ENCODE peak calls at places on chromosomes 5 and 9, in nine cellular contexts. T, B, P, H, S, I, O, C and A are unnamed samples. For H3K4me1, the result is how much of the 10 kb centered on the place peaks cover.

GRCh38 chr9:117169089-117169488 is 245.8 kb downstream of the ASTN2 start:
- DNase-seq in T (no peak), B (no peak), P (no peak), H (no peak), S (no peak), I (no peak), O (no peak), C (no peak), A (no peak)

GRCh38 chr5:96590796-96591195 is 71.4 kb upstream of the CAST start:
- DNase-seq in T (no peak), B (no peak), P (no peak), H (no peak), S (no peak), I (no peak), O (no peak), C (no peak), A (no peak)

GRCh38 chr9:121748727-121749546 is 97.5 kb downstream of the DAB2IP start:
- DNase-seq in T (no peak), B (no peak), P (no peak), H (no peak), S (no peak), I (no peak), O (no peak), C (no peak), A (no peak)

GRCh38 chr9:96619491-96620154 is at the start of gene CDC14B:
- DNase-seq in T (peak), B (peak), P (peak), H (peak), S (peak), I (no peak), O (peak), C (peak), A (peak)

GRCh38 chr9:127200106-127200862 is 64.3 kb upstream of the GARNL3 start:
- DNase-seq in T (no peak), B (no peak), P (no peak), H (no peak), S (no peak), I (no peak), O (no peak), C (no peak), A (no peak)

GRCh38 chr9:135818718-135819475 is 88.4 kb downstream of the CAMSAP1 start:
- DNase-seq in T (peak), B (no peak), P (no peak), H (peak), S (no peak), I (no peak), O (no peak), C (no peak), A (no peak)

GRCh38 chr5:14816999-14817761 is 54.4 kb downstream of the ANKH start:
- DNase-seq in T (no peak), B (no peak), P (no peak), H (peak), S (no peak), I (no peak), O (no peak), C (no peak), A (peak)

GRCh38 chr5:153623906-153624765 is 133.7 kb downstream of the GRIA1 start:
- DNase-seq in T (no peak), B (no peak), P (no peak), H (no peak), S (no peak), I (no peak), O (no peak), C (no peak), A (no peak)

GRCh38 chr9:136059321-136059791 is 35.7 kb downstream of the NACC2 start:
- DNase-seq in T (no peak), B (peak), P (no peak), H (no peak), S (no peak), I (no peak), O (no peak), C (no peak), A (no peak)

GRCh38 chr5:976849-977751 is 31.5 kb upstream of the NKD2 start:
- DNase-seq in T (no peak), B (no peak), P (no peak), H (no peak), S (no peak), I (no peak), O (no peak), C (no peak), A (no peak)

GRCh38 chr5:162268694-162269481 is 201.3 kb downstream of the GABRG2 start:
- DNase-seq in T (no peak), B (no peak), P (no peak), H (no peak), S (no peak), I (no peak), O (no peak), C (no peak), A (no peak)

GRCh38 chr9:93198839-93199625 is 15.1 kb downstream of the WNK2 start:
- DNase-seq in T (no peak), B (no peak), P (no peak), H (no peak), S (no peak), I (no peak), O (no peak), C (no peak), A (no peak)

GRCh38 chr5:78803386-78803785 is 154.8 kb upstream of the LHFPL2 start:
- DNase-seq in T (no peak), B (peak), P (no peak), H (peak), S (no peak), I (no peak), O (no peak), C (no peak), A (peak)

GRCh38 chr5:172630961-172631360 is 10.1 kb upstream of the NEURL1B start:
- DNase-seq in T (no peak), B (no peak), P (no peak), H (peak), S (no peak), I (no peak), O (no peak), C (no peak), A (no peak)

GRCh38 chr5:39780341-39780740 is 355.6 kb upstream of the DAB2 start:
- DNase-seq in T (no peak), B (no peak), P (no peak), H (no peak), S (no peak), I (no peak), O (no peak), C (no peak), A (no peak)

GRCh38 chr5:146880985-146881384 is 2.4 kb upstream of the PPP2R2B start:
- DNase-seq in T (no peak), B (no peak), P (no peak), H (no peak), S (no peak), I (no peak), O (no peak), C (no peak), A (no peak)

GRCh38 chr5:180684623-180685161 is 35.3 kb upstream of the FLT4 start:
- DNase-seq in T (no peak), B (no peak), P (no peak), H (no peak), S (no peak), I (no peak), O (no peak), C (no peak), A (no peak)

GRCh38 chr5:141822134-141822533 is 56.1 kb downstream of the PCDH1 start:
- DNase-seq in T (no peak), B (no peak), P (no peak), H (no peak), S (peak), I (no peak), O (no peak), C (no peak), A (no peak)

GRCh38 chr5:1914471-1914870 is 31.7 kb upstream of the IRX4 start:
- DNase-seq in T (no peak), B (no peak), P (no peak), H (no peak), S (peak), I (no peak), O (no peak), C (no peak), A (no peak)

GRCh38 chr9:126459965-126460843 is 133.6 kb downstream of the MVB12B start:
- DNase-seq in T (peak), B (no peak), P (no peak), H (no peak), S (no peak), I (no peak), O (no peak), C (no peak), A (no peak)

GRCh38 chr9:16726718-16727451 is 143.6 kb downstream of the BNC2 start:
- DNase-seq in T (peak), B (peak), P (peak), H (peak), S (peak), I (no peak), O (peak), C (no peak), A (peak)

GRCh38 chr9:83191154-83191553 is 128.2 kb upstream of the RASEF start:
- DNase-seq in T (no peak), B (no peak), P (no peak), H (no peak), S (no peak), I (no peak), O (no peak), C (no peak), A (no peak)

GRCh38 chr5:69217154-69217731 is 17.4 kb upstream of the CDK7 start:
- DNase-seq in T (peak), B (peak), P (no peak), H (no peak), S (no peak), I (peak), O (no peak), C (peak), A (peak)

GRCh38 chr5:166595274-166595951 is 1696.0 kb upstream of the WWC1 start:
- DNase-seq in T (no peak), B (no peak), P (no peak), H (no peak), S (no peak), I (no peak), O (no peak), C (no peak), A (no peak)

GRCh38 chr5:16970260-16970659 is 34.2 kb upstream of the MYO10 start:
- DNase-seq in T (no peak), B (no peak), P (no peak), H (no peak), S (no peak), I (no peak), O (no peak), C (no peak), A (no peak)

GRCh38 chr9:78439192-78439865 is 142.4 kb downstream of the PSAT1 start:
- DNase-seq in T (peak), B (peak), P (peak), H (peak), S (peak), I (peak), O (peak), C (peak), A (peak)

GRCh38 chr5:97071101-97071500 is 71.3 kb downstream of the LIX1 start:
- DNase-seq in T (no peak), B (no peak), P (no peak), H (no peak), S (no peak), I (no peak), O (no peak), C (peak), A (no peak)

GRCh38 chr9:126844085-126844484 is 16.4 kb upstream of the ZBTB34 start:
- DNase-seq in T (no peak), B (no peak), P (no peak), H (no peak), S (no peak), I (no peak), O (no peak), C (no peak), A (no peak)

DNA sequence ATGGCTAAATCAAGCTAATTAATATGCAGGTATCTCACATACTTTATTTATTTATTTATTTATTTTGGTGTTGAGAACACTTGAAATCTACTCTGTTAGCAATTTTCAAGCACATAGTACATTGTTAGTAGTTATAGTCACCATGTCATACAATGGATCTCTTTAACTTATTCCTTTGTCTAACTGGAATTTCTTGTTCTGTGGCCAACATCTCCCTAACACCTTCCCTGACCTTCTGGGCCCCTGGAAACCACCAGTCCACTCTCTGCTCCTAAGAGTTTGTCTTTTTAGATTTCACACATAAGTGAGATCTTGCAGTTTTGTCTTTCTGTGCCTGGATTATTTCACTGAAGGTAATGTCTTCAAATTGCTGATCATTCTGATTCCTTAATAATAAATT is 229.1 kb downstream of the SEMA5A start:
- DNase-seq in T (no peak), B (no peak), P (no peak), H (no peak), S (no peak), I (no peak), O (no peak), C (no peak), A (no peak)
- H3K4me3 ChIP-seq in T (no peak), B (no peak), P (no peak), H (no peak), S (no peak), I (no peak), O (no peak), C (no peak), A (no peak)

DNA sequence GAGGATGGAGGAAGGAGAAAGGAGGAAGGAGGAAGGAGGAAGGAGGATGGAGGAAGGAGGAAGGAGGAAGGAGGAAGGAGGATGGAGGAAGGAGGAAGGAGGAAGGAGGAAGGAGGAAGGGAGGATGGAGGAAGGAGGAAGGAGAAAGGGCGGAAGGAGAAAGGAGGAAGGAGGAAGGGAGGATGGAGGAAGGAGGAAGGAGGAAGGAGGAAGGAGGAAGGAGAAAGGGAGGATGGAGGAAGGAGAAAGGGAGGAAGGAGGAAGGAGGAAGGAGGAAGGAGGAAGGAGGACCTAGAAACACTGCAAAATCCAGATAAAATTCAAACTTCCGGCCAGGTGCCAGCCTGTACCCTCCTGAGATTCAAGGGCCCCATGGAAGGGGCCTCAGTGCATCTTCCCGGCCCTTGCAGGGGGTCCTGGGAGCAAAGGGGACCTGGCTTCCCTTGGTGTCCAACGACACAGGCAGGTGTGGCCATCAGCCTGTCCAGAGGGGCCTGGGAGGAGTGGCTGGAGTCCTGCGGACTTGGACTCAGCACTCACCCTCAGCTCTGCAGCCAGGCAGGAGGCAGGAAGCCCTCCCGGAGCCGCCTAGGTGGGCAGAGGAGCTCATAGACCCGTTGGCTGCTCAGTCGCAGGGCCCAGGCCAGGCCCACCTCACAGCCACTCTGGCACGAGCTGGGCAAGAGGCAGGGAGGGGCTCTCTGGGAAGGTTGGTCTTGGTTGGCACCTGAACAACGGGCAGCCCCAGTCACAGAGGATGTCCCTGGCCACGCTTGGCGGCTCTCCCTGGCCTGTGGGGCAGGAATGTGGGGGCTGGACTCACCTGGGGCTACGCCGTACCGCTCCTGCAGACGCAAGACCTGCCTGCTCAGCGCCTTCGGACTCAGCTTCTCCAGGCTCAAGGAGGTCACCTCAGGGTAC is 53.6 kb upstream of the NRARP start:
- DNase-seq in T (peak), B (no peak), P (no peak), H (no peak), S (no peak), I (no peak), O (no peak), C (no peak), A (no peak)
- TF ChIP-seq EP300 in T (no peak), B (no peak), P (no peak), H (no peak), S (no peak), I (no peak), O (no peak), C (no peak), A (no peak)

GRCh38 chr5:139705655-139706587 is 57.8 kb downstream of the CXXC5 start:
- DNase-seq in T (no peak), B (no peak), P (no peak), H (no peak), S (no peak), I (no peak), O (no peak), C (no peak), A (no peak)
- H3K4me1 ChIP-seq in T (under half), B (under half), P (under half), H (under half), S (under half), I (under half), O (under half), C (half or more), A (under half)

GRCh38 chr5:84411832-84412605 is 27.3 kb upstream of the EDIL3 start:
- DNase-seq in T (no peak), B (no peak), P (no peak), H (no peak), S (no peak), I (no peak), O (no peak), C (no peak), A (no peak)
- H3K4me3 ChIP-seq in T (no peak), B (no peak), P (no peak), H (no peak), S (no peak), I (no peak), O (no peak), C (no peak), A (no peak)

GRCh38 chr9:97831843-97832636 is 21.0 kb upstream of the FOXE1 start:
- DNase-seq in T (no peak), B (no peak), P (no peak), H (no peak), S (no peak), I (no peak), O (no peak), C (no peak), A (no peak)

DNA sequence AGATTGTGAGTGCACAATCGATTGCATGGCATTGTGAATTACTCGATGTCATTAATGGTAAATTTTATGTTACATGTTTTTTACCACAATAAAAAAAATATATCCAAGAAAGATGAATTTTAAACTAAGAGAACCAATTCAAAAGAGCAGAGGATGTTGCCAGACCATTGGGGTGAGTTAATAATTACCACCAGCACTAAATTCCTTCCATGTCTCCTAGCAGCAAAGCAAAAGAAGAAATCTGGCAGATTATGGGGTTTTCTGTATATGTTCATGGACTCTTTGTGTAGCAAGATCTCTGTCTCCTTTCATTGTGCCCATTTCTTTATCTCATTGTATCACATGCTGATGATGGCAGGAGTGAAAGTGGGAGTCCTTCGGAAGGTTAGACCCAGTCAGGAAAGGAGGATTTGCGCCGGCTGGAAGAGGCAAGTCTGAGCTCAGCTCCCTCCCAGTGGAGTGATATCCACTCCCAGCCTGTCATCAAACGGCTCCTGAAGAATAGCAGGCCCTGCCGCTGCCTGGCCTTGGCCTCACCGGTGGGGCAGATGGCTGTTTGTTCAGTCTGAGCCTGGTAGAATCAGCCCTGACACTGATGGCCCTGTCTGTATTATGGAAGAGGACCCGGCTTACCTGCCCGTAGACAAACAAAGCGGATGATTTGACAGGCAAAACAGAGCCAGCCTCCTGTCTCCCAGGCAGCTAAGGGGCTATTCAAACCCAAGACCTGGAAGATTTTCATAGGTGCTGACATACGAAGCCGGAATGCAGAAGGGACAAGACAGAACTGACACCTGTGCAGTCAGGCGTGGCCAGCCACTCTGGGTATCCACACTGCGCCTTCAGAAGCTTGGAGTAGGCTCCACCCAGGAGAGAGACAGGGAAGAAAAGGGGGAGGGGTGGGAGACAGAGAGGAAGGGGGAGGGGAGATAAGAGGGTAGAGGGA is 21.9 kb upstream of the FOXE1 start:
- DNase-seq in T (no peak), B (no peak), P (peak), H (no peak), S (no peak), I (no peak), O (no peak), C (no peak), A (no peak)
- TF ChIP-seq EP300 in T (no peak), B (no peak), P (no peak), H (no peak), S (no peak), I (no peak), O (no peak), C (no peak), A (no peak)

DNA sequence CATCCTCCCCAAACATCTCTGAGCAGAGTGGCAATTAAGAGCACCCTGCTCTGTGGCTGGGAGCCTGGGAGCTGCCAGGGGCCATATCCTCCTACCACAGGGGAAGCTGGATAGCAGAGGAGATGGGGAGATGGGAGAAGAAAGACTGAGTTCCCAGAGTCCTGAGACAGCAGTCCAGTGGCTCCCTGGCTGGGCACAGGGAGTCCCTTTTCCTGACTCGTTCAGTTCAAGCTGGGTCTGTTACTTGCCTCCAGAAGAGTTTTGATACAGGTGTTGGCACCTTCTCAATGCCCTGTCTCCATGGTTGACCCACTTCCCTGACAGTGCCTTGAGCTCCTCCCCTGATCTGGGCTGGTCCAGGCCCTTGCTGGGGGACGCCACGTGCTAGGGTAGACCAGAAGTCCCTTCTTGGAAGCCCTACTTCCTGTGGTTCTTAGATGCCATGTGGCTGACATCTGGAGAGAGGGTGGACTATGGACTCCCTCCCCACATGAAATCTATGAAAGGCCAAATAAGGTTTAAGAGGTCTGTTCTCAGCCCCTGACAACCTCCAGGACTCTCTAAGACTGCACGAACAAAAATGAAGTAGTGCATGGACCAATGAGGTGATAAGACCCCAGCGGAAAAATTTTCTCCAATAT is 166.2 kb downstream of the AUH start:
- DNase-seq in T (no peak), B (no peak), P (peak), H (no peak), S (no peak), I (no peak), O (no peak), C (no peak), A (no peak)
- H3K4me1 ChIP-seq in T (half or more), B (under half), P (under half), H (half or more), S (under half), I (under half), O (half or more), C (under half), A (half or more)